ENCODE peak calls at places on chromosome 19, in four cellular contexts. N is upper lobe of left lung, L is IMR-90, P is Peyer's patch. G is an unnamed sample. For H3K9me3, the result is how much of the 10 kb centered on the place peaks cover.

GRCh38 chr19:10543059-10543419 is 665 bp upstream of the ATG4D start:
- DNase-seq in N (no peak), L (no peak), P (no peak), G (no peak)

GRCh38 chr19:16067205-16067938 is 8.9 kb upstream of the TPM4 start:
- DNase-seq in N (peak), L (peak), P (peak), G (no peak)

GRCh38 chr19:53907193-53907581 is 1.9 kb upstream of the CACNG7 start:
- DNase-seq in N (no peak), L (no peak), P (no peak), G (no peak)

GRCh38 chr19:29662604-29663404 is 2.5 kb upstream of the PLEKHF1 start:
- DNase-seq in N (peak), L (peak), P (no peak), G (no peak)

GRCh38 chr19:48608798-48609263 is 2.3 kb downstream of the SPACA4 start:
- DNase-seq in N (no peak), L (no peak), P (peak), G (peak)

GRCh38 chr19:6045108-6045507 is 65.2 kb downstream of the RFX2 start:
- DNase-seq in N (no peak), L (no peak), P (no peak), G (no peak)

GRCh38 chr19:34960103-34960805 is 3.8 kb downstream of the ZNF792 start:
- DNase-seq in N (no peak), L (peak), P (no peak), G (no peak)

GRCh38 chr19:9936151-9937000 is at the start of gene OLFM2:
- DNase-seq in N (no peak), L (no peak), P (no peak), G (no peak)

GRCh38 chr19:35619290-35619923 is 6.9 kb downstream of the HAUS5 start:
- DNase-seq in N (no peak), L (no peak), P (no peak), G (no peak)

GRCh38 chr19:38974599-38975213 is 836 bp downstream of the FBXO17 start:
- DNase-seq in N (no peak), L (no peak), P (no peak), G (no peak)

GRCh38 chr19:30310806-30311121 is 61.4 kb upstream of the ZNF536 start:
- DNase-seq in N (no peak), L (no peak), P (peak), G (no peak)

GRCh38 chr19:12034196-12034595 is 1.3 kb downstream of the ZNF433 start:
- DNase-seq in N (no peak), L (no peak), P (no peak), G (no peak)

GRCh38 chr19:8505680-8506401 is 3.4 kb upstream of the PRAM1 start:
- DNase-seq in N (peak), L (peak), P (peak), G (peak)

GRCh38 chr19:8922591-8922990 is 87.6 kb downstream of the MUC16 start:
- DNase-seq in N (no peak), L (no peak), P (no peak), G (no peak)

GRCh38 chr19:40130013-40130412 is 39.3 kb upstream of the ZNF780A start:
- DNase-seq in N (no peak), L (no peak), P (no peak), G (no peak)

GRCh38 chr19:16337809-16338469 is 13.3 kb downstream of the KLF2 start:
- DNase-seq in N (no peak), L (no peak), P (no peak), G (no peak)

GRCh38 chr19:2815191-2815614 is 4.5 kb upstream of the ZNF554 start:
- DNase-seq in N (no peak), L (no peak), P (peak), G (no peak)

GRCh38 chr19:3712663-3713531 is 4.7 kb downstream of the TJP3 start:
- DNase-seq in N (peak), L (no peak), P (peak), G (no peak)

GRCh38 chr19:35278578-35279284 is 3.6 kb upstream of the HAMP start:
- DNase-seq in N (no peak), L (no peak), P (no peak), G (no peak)

GRCh38 chr19:33849551-33850147 is 53.0 kb downstream of the KCTD15 start:
- DNase-seq in N (no peak), L (no peak), P (no peak), G (no peak)

GRCh38 chr19:5627395-5627904 is 4.6 kb downstream of the SAFB start:
- DNase-seq in N (peak), L (peak), P (no peak), G (no peak)

GRCh38 chr19:35868172-35868822 is at the start of gene APLP1:
- DNase-seq in N (peak), L (no peak), P (peak), G (peak)

GRCh38 chr19:15125232-15126067 is 18.2 kb downstream of the SYDE1 start:
- DNase-seq in N (peak), L (peak), P (peak), G (peak)

GRCh38 chr19:48938256-48938655 is 4.8 kb downstream of the DHDH start:
- DNase-seq in N (no peak), L (no peak), P (no peak), G (no peak)

GRCh38 chr19:48713041-48713863 is 6.3 kb downstream of the MAMSTR start:
- DNase-seq in N (no peak), L (peak), P (no peak), G (no peak)

GRCh38 chr19:48553676-48554384 is 1.9 kb downstream of the SULT2B1 start:
- DNase-seq in N (peak), L (peak), P (peak), G (no peak)

GRCh38 chr19:11538232-11539036 is at the start of gene CNN1:
- DNase-seq in N (no peak), L (peak), P (no peak), G (no peak)

GRCh38 chr19:46791944-46792343 is 3.5 kb upstream of the SLC1A5 start:
- DNase-seq in N (no peak), L (no peak), P (no peak), G (no peak)

DNA sequence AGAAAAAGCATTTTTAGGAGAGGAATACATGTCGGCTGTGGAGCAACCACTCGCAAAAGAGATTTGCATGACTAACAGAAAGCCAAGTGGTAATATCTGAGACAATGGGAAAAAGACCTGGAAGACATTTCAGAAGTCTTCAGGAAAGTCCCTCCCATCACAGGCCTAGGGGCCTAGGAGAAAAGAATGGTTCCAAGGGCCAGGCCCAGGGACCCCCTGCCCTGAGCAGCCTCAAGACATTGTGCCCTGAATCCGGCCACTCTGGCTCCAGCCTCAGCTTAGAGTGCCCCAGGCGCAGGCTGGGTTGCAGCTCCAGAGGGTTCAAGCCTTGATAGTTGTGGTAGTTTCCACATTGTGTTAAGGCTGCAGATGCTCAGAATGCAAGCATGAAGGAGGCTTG is 9.4 kb downstream of the ZNF221 start:
- DNase-seq in N (no peak), L (no peak), P (no peak), G (no peak)
- H3K9me3 ChIP-seq in N (half or more), L (under half), P (half or more), G (under half)

DNA sequence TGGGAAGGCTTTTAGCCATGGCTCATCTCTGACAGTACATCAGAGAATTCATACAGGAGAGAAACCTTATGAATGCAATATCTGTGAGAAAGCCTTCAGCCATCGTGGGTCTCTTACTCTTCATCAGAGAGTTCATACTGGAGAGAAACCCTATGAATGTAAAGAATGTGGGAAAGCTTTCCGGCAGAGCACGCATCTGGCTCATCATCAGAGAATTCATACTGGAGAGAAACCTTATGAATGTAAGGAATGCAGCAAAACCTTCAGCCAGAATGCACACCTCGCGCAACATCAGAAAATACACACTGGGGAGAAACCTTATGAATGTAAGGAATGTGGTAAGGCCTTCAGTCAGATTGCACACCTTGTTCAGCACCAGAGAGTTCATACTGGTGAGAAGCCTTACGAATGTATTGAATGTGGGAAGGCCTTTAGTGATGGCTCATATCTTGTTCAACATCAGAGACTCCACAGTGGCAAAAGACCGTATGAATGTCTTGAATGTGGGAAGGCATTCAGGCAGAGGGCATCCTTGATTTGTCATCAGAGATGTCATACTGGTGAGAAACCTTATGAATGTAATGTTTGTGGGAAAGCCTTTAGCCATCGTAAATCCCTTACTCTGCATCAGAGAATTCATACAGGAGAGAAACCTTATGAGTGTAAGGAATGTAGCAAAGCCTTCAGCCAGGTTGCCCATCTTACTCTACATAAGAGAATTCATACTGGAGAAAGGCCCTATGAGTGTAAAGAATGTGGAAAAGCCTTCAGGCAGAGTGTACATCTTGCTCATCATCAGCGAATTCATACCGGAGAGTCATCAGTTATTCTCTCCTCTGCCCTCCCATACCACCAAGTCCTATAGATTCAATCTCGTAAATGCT is 10.7 kb downstream of the ZNF470 start:
- DNase-seq in N (no peak), L (no peak), P (no peak), G (no peak)
- H3K9me3 ChIP-seq in N (half or more), L (half or more), P (half or more), G (half or more)

GRCh38 chr19:55985254-55985653 is 1.3 kb upstream of the NLRP5 start:
- DNase-seq in N (no peak), L (no peak), P (no peak), G (no peak)
- H3K9me3 ChIP-seq in N (under half), L (under half), P (under half), G (under half)

GRCh38 chr19:58237324-58237723 is 8.6 kb downstream of the ZNF544 start:
- DNase-seq in N (no peak), L (no peak), P (no peak), G (no peak)
- H3K9me3 ChIP-seq in N (half or more), L (half or more), P (half or more), G (under half)

GRCh38 chr19:20321139-20321656 is 154.2 kb downstream of the ZNF486 start:
- DNase-seq in N (no peak), L (no peak), P (no peak), G (no peak)

GRCh38 chr19:20313894-20314293 is 146.9 kb downstream of the ZNF486 start:
- DNase-seq in N (no peak), L (no peak), P (no peak), G (no peak)

GRCh38 chr19:20315543-20315942 is 148.5 kb downstream of the ZNF486 start:
- DNase-seq in N (no peak), L (no peak), P (no peak), G (no peak)

GRCh38 chr19:20318616-20319015 is 151.6 kb downstream of the ZNF486 start:
- DNase-seq in N (no peak), L (no peak), P (no peak), G (no peak)
- H3K9me3 ChIP-seq in N (under half), L (under half), P (under half), G (under half)

GRCh38 chr19:44499962-44500949 is at the start of gene ZNF180:
- DNase-seq in N (peak), L (peak), P (peak), G (peak)

GRCh38 chr19:44499559-44499958 is 763 bp downstream of the ZNF180 start:
- DNase-seq in N (no peak), L (no peak), P (no peak), G (no peak)

GRCh38 chr19:44496711-44497110 is 3.6 kb downstream of the ZNF180 start:
- DNase-seq in N (no peak), L (no peak), P (no peak), G (no peak)

DNA sequence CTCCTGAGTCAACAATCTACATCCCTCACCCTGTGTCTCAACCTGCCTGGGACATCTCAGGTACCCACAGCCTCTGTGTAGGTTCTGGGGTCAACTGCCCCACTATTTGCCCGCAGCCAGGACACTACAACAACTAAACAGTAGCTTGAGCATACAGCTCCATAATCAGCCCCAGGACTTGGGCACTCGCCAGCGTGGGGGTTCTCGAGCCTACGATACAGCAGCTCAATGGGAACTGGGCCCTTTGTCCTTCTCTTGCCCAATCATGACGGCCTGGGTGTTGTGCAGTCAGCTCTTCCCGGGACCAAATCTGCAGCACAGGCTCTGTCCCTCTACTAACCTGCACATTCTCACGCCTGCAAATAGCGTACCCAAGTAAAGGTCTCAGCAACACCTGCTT is 1.3 kb downstream of the ZNF180 start:
- DNase-seq in N (no peak), L (no peak), P (no peak), G (no peak)
- H3K9me3 ChIP-seq in N (under half), L (under half), P (under half), G (under half)

GRCh38 chr19:31520633-31521032 is 171.4 kb upstream of the TSHZ3 start:
- DNase-seq in N (no peak), L (no peak), P (no peak), G (no peak)
- H3K9me3 ChIP-seq in N (under half), L (under half), P (under half), G (under half)

DNA sequence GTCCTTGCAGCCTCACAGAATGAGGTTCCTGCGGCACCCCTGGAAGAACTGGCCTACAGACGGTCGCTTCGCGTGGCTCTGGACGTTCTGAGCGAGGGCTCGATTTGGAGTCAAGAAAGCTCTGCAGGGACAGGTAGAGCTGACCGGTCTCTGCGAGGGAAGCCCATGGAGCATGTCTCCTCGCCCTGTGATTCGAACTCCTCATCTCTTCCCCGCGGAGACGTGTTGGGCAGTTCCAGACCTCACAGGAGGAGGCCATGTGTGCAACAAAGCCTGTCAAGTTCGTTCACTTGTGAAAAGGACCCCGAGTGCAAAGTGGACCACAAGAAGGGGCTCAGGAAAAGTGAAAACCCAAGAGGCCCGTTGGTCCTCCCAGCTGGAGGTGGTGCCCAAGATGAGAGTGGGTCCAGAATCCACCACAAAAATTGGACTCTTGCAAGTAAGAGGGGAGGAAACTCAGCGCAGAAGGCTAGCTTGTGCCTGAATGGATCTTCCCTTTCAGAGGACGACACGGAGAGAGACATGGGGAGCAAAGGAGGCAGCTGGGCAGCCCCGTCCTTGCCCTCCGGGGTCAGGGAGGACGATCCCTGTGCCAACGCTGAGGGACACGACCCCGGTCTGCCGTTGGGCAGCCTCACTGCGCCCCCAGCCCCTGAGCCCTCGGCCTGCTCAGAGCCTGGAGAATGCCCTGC is 23.4 kb upstream of the NDUFS7 start:
- DNase-seq in N (no peak), L (no peak), P (no peak), G (no peak)
- H3K9me3 ChIP-seq in N (under half), L (under half), P (under half), G (under half)

G was measured in T-helper 17 cell.